ENCODE peak calls at places on chromosomes 7 and 10, in nine cellular contexts. H, C, M, K, Q, L, T, S and G are unnamed samples.

GRCh38 chr10:103583871-103584215 is 90.3 kb downstream of the NEURL1 start:
- DNase-seq in H (no peak), C (no peak), M (no peak), K (no peak), Q (no peak), L (no peak), T (no peak), S (no peak), G (no peak)

GRCh38 chr7:148871030-148871429 is 13.1 kb downstream of the EZH2 start:
- DNase-seq in H (no peak), C (no peak), M (no peak), K (no peak), Q (no peak), L (no peak), T (no peak), S (peak; percentile 11), G (no peak)

GRCh38 chr10:6423004-6423403 is 157.1 kb downstream of the PRKCQ start:
- DNase-seq in H (no peak), C (peak; percentile 32), M (no peak), K (no peak), Q (no peak), L (no peak), T (no peak), S (no peak), G (no peak)

GRCh38 chr7:118219157-118219512 is 5.4 kb upstream of the ANKRD7 start:
- DNase-seq in H (no peak), C (no peak), M (no peak), K (no peak), Q (no peak), L (no peak), T (no peak), S (no peak), G (no peak)

GRCh38 chr10:77809336-77809735 is 117.2 kb downstream of the DLG5 start:
- DNase-seq in H (no peak), C (no peak), M (no peak), K (no peak), Q (no peak), L (no peak), T (no peak), S (no peak), G (no peak)

GRCh38 chr10:125092564-125093031 is 67.8 kb downstream of the CTBP2 start:
- DNase-seq in H (no peak), C (no peak), M (no peak), K (peak; percentile 19), Q (no peak), L (no peak), T (no peak), S (no peak), G (no peak)

GRCh38 chr7:147765301-147765700 is 825.3 kb upstream of the C7orf33 start:
- DNase-seq in H (no peak), C (no peak), M (no peak), K (no peak), Q (no peak), L (no peak), T (no peak), S (no peak), G (no peak)

GRCh38 chr7:154623399-154623798 is 379.5 kb downstream of the PAXIP1 start:
- DNase-seq in H (no peak), C (no peak), M (no peak), K (no peak), Q (no peak), L (no peak), T (no peak), S (no peak), G (no peak)

GRCh38 chr10:96509017-96509641 is 4.6 kb downstream of the TLL2 start:
- DNase-seq in H (no peak), C (no peak), M (no peak), K (no peak), Q (no peak), L (no peak), T (no peak), S (no peak), G (no peak)

GRCh38 chr10:131049051-131049450 is 262.5 kb downstream of the TCERG1L start:
- DNase-seq in H (no peak), C (no peak), M (no peak), K (no peak), Q (no peak), L (no peak), T (no peak), S (no peak), G (no peak)

GRCh38 chr7:149144996-149145850 is 2.0 kb upstream of the ZNF398 start:
- DNase-seq in H (no peak), C (no peak), M (peak; percentile 35), K (no peak), Q (peak; percentile 27), L (no peak), T (no peak), S (no peak), G (no peak)

GRCh38 chr7:21146642-21147423 is 281.1 kb upstream of the SP4 start:
- DNase-seq in H (no peak), C (no peak), M (no peak), K (no peak), Q (no peak), L (no peak), T (no peak), S (no peak), G (no peak)

GRCh38 chr10:131141645-131142445 is 169.7 kb downstream of the TCERG1L start:
- DNase-seq in H (no peak), C (no peak), M (no peak), K (no peak), Q (no peak), L (no peak), T (no peak), S (no peak), G (no peak)

GRCh38 chr7:92717982-92718716 is 118.2 kb downstream of the CDK6 start:
- DNase-seq in H (peak; percentile 79), C (peak; percentile 17), M (peak; percentile 9), K (no peak), Q (peak; percentile 70), L (no peak), T (no peak), S (peak; percentile 80), G (peak; percentile 4)

GRCh38 chr10:95500097-95500496 is 61.1 kb downstream of the SORBS1 start:
- DNase-seq in H (no peak), C (no peak), M (no peak), K (no peak), Q (no peak), L (no peak), T (no peak), S (no peak), G (no peak)

GRCh38 chr10:132532174-132532573 is 5.4 kb upstream of the INPP5A start:
- DNase-seq in H (no peak), C (no peak), M (no peak), K (no peak), Q (no peak), L (no peak), T (no peak), S (no peak), G (no peak)

GRCh38 chr10:71396084-71396713 is 521 bp upstream of the CDH23 start:
- DNase-seq in H (peak; percentile 43), C (no peak), M (no peak), K (peak; percentile 72), Q (no peak), L (peak; percentile 66), T (peak; percentile 54), S (no peak), G (no peak)

GRCh38 chr10:93061594-93062498 is 1.2 kb downstream of the CYP26C1 start:
- DNase-seq in H (no peak), C (no peak), M (no peak), K (no peak), Q (no peak), L (no peak), T (no peak), S (peak; percentile 21), G (no peak)